ENCODE peak calls at places on chromosomes 5 and 9, in four cellular contexts. X is ascending aorta; O is cardiac muscle cell; M is CD8-positive, alpha-beta T cell. R is an unnamed sample. For H3K27me3, the result is how much of the 10 kb centered on the place peaks cover.

GRCh38 chr5:154077692-154078091 is 38.9 kb downstream of the MFAP3 start:
- DNase-seq in M (no peak), X (no peak), O (no peak), R (no peak)

GRCh38 chr9:4143951-4144717 is 155.7 kb downstream of the GLIS3 start:
- DNase-seq in X (no peak), O (no peak), M (no peak), R (no peak)

GRCh38 chr5:11822598-11822997 is 81.6 kb downstream of the CTNND2 start:
- DNase-seq in M (no peak), X (no peak), O (no peak), R (no peak)

GRCh38 chr9:98570055-98570454 is 138.7 kb downstream of the GABBR2 start:
- DNase-seq in O (no peak), X (no peak), M (no peak), R (no peak)

GRCh38 chr5:161167001-161167765 is 315.2 kb upstream of the ATP10B start:
- DNase-seq in M (no peak), O (no peak), X (no peak), R (no peak)

GRCh38 chr9:17519761-17520160 is 59.1 kb upstream of the SH3GL2 start:
- DNase-seq in M (no peak), O (no peak), X (no peak), R (no peak)

GRCh38 chr5:7146886-7147285 is 249.1 kb upstream of the ADCY2 start:
- DNase-seq in M (no peak), X (no peak), O (no peak), R (no peak)

GRCh38 chr9:98970532-98971041 is 26.9 kb downstream of the COL15A1 start:
- DNase-seq in X (no peak), O (no peak), M (no peak), R (no peak)

GRCh38 chr5:145539201-145539600 is 295.9 kb downstream of the PRELID2 start:
- DNase-seq in M (no peak), O (no peak), X (no peak), R (no peak)

GRCh38 chr9:135239100-135239768 is 151.8 kb downstream of the OLFM1 start:
- DNase-seq in X (no peak), O (no peak), M (no peak), R (no peak)

GRCh38 chr5:168123853-168124528 is 167.5 kb upstream of the WWC1 start:
- DNase-seq in O (no peak), X (no peak), M (no peak), R (no peak)

GRCh38 chr5:105034335-105034734 is 1471.7 kb upstream of the NUDT12 start:
- DNase-seq in O (no peak), X (no peak), M (no peak), R (no peak)

DNA sequence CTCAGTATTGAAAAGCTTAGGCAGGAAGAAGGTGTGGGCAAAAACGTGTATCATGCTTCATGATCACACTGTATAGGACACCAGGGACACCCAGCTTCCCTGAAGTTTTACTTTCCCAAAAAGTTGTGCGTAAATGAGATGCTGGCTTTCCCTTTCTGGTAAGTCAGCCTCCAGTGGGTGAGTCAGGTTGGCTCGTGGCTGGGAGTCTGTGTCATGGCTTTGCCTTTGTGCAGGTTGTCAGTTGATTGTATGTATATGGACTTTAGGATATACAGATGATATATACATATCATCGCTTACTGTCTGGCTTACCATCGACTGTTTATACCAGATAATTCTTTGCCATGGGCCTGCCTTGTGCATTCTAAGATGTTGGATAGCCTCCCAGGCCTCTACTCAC is 34.2 kb downstream of the ADRB2 start:
- DNase-seq in X (no peak), M (no peak), O (no peak), R (no peak)
- H3K27me3 ChIP-seq in X (under half), M (under half), O (under half), R (under half)

DNA sequence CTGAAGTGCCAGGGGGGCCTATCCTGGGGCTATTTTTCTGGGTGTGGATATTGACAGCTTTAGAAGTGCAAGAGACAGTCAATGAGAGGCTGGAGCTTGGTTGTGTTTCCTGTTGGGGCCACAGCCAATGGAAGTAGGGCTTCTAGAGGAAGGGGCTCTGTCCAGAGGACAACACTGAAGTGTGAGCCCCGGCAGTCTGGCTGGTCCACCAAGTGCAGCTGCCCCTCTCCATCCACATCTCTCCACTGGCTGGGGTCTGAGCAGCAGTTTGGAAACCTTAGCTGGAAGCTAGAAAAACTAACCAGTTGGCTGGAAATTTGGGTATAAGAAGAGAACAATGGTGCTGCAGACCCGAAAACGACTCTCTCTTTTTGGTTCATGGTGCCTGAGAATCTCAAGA is 64.3 kb upstream of the PSD2 start:
- DNase-seq in M (no peak), X (no peak), O (no peak), R (no peak)
- H3K27me3 ChIP-seq in M (under half), X (under half), O (under half), R (under half)

GRCh38 chr9:126607086-126607485 is 6.6 kb upstream of the LMX1B start:
- DNase-seq in O (no peak), X (no peak), M (no peak), R (no peak)
- H3K27me3 ChIP-seq in O (half or more), X (under half), M (under half), R (under half)

GRCh38 chr9:114434878-114435311 is 47.1 kb upstream of the AKNA start:
- DNase-seq in O (peak), M (no peak), X (no peak), R (no peak)
- H3K27me3 ChIP-seq in O (under half), M (under half), X (under half), R (under half)

GRCh38 chr5:42951847-42952411 is 88.2 kb downstream of the ANXA2R start:
- DNase-seq in X (no peak), O (no peak), M (peak), R (no peak)
- H3K27me3 ChIP-seq in X (under half), O (under half), M (under half), R (under half)

GRCh38 chr9:130287736-130288135 is 22.2 kb downstream of the HMCN2 start:
- DNase-seq in X (no peak), O (peak), M (no peak), R (no peak)
- H3K27me3 ChIP-seq in X (under half), O (under half), M (under half), R (under half)

DNA sequence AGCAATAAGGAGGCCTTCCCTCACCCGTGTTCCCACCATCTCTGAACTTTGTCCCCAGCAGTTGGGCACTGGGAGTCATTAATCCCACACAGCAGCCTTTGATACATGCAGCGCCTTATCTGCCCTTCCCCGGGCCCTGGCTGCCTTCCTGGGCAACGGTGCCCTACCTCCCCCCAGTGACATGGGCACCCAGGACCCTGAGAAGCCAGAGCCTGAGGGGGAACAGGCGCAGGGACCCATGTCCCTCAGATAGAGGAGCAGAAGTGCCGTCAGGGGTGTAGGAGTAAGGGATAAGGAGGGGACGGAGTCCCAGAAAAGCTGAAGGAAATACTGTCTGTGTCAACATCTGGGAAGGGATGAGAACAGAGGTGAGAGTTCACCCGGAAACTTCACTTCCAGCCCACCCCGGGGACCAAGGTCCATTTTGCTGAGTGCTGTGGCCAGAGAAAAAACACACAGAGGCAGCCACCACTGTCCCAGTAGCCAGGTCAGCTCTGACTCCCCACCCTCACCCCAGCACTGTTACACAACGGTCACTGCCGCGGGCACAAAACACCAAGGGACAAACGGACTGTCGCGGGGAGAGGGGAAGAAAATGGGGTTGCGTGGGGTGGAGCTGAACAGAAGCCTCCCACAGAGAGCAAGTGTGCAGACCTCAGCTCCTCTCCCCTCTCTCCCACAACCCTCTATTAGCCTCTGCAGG is 3.8 kb downstream of the PCDH1 start:
- DNase-seq in O (no peak), M (no peak), X (no peak), R (no peak)
- H3K27me3 ChIP-seq in O (half or more), M (under half), X (under half), R (under half)

GRCh38 chr9:95513722-95514121 is 3.0 kb downstream of the PTCH1 start:
- DNase-seq in O (no peak), X (no peak), M (no peak), R (no peak)
- H3K27me3 ChIP-seq in O (under half), X (under half), M (under half), R (under half)

GRCh38 chr9:123268240-123268949 is at the start of gene STRBP:
- DNase-seq in O (peak), X (peak), M (peak), R (peak)
- H3K27me3 ChIP-seq in O (under half), X (under half), M (under half), R (under half)